ENCODE peak calls at places on chromosomes 6 and 20, in eight cellular contexts. K is SK-N-SH, B is HCT116, L is endothelial cell of umbilical vein, Y is HepG2, S is H1, Q is GM12878, J is K562. H is an unnamed sample.

GRCh38 chr6:77979204-77979603 is 326.4 kb downstream of the MEI4 start:
- DNase-seq in Y (no peak), Q (no peak), L (no peak), S (no peak), J (no peak), K (no peak), B (no peak), H (no peak)

GRCh38 chr6:150027806-150028565 is 2.7 kb upstream of the RAET1L start:
- DNase-seq in S (no peak), B (no peak), J (no peak), K (no peak), L (no peak), Y (no peak), Q (no peak), H (no peak)

GRCh38 chr6:34730006-34730405 is 27.3 kb upstream of the SNRPC start:
- DNase-seq in S (no peak), K (no peak), Q (no peak), L (no peak), J (no peak), Y (no peak), B (no peak), H (no peak)

GRCh38 chr6:79158856-79159516 is 75.5 kb downstream of the HMGN3 start:
- DNase-seq in S (no peak), B (no peak), Q (no peak), K (no peak), L (no peak), Y (peak), J (no peak), H (no peak)

GRCh38 chr6:149941583-149942460 is at the start of gene ULBP2:
- DNase-seq in Y (no peak), J (peak), L (peak), S (no peak), K (peak), Q (no peak), B (peak), H (peak)

GRCh38 chr6:134910596-134910935 is 39.3 kb downstream of the ALDH8A1 start:
- DNase-seq in L (no peak), B (no peak), Q (no peak), J (no peak), S (no peak), K (no peak), Y (no peak), H (no peak)

GRCh38 chr20:57092112-57092899 is 174.1 kb downstream of the BMP7 start:
- DNase-seq in K (peak), S (peak), Q (peak), B (peak), Y (peak), J (peak), L (peak), H (no peak)

GRCh38 chr6:10266061-10266460 is 148.8 kb downstream of the TFAP2A start:
- DNase-seq in Q (no peak), J (no peak), Y (no peak), S (no peak), L (no peak), K (no peak), B (no peak), H (no peak)

GRCh38 chr20:16415079-16415478 is 158.2 kb downstream of the KIF16B start:
- DNase-seq in B (no peak), Q (no peak), S (no peak), K (no peak), L (no peak), Y (no peak), J (no peak), H (no peak)

GRCh38 chr6:30885999-30886896 is 1.9 kb downstream of the DDR1 start:
- DNase-seq in S (peak), B (peak), Y (peak), L (no peak), K (peak), J (peak), Q (no peak), H (no peak)
- TF ChIP-seq POLR2AphosphoS5 in S (peak), B (peak), Y (no peak), L (no peak), K (peak), J (no peak), Q (no peak), H (peak)

GRCh38 chr6:5276596-5276995 is 15.3 kb downstream of the FARS2 start:
- DNase-seq in L (no peak), S (no peak), B (no peak), Q (no peak), Y (no peak), K (no peak), J (no peak), H (no peak)
- H3K9ac ChIP-seq in L (no peak), S (no peak), B (no peak), Q (no peak), Y (no peak), K (no peak), J (no peak), H (no peak)

GRCh38 chr6:32935551-32936246 is 5.1 kb downstream of the HLA-DMB start:
- DNase-seq in J (no peak), L (no peak), B (no peak), Y (no peak), Q (no peak), K (no peak), S (no peak), H (no peak)

GRCh38 chr6:32936247-32937152 is 4.3 kb downstream of the HLA-DMB start:
- DNase-seq in K (no peak), Y (no peak), B (no peak), Q (no peak), L (no peak), S (no peak), J (no peak), H (no peak)

GRCh38 chr6:32931211-32931610 is 9.6 kb downstream of the HLA-DMB start:
- DNase-seq in Q (no peak), J (no peak), K (no peak), Y (no peak), L (no peak), B (no peak), S (no peak), H (no peak)

GRCh38 chr6:32932132-32932868 is 8.5 kb downstream of the HLA-DMB start:
- DNase-seq in Q (no peak), S (no peak), J (no peak), B (no peak), L (no peak), K (no peak), Y (no peak), H (no peak)

DNA sequence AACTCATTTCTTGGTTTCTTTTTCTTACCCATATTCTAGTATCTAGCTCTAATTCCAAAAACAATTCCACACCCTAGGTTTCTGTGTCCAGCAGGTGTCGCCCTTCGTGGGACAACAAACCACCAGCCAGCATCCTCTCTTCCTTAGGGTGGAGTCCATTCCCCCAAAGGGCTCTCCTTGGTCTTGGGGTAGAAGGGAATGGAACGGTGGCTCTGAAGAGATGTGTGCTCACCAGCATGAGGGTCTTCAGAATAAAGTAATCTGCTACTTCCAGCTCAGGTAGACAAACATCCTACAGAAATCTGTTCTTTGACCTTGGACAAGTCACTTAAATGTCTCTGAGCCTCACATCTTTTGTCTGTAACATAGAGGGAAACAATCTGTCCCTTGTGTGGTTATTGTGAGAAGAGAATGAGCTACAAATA is 7.2 kb downstream of the HLA-DMB start:
- DNase-seq in L (peak), Q (peak), S (no peak), J (peak), Y (peak), B (peak), K (peak), H (no peak)
- TF ChIP-seq POLR2AphosphoS5 in L (no peak), Q (no peak), S (no peak), J (no peak), Y (no peak), B (no peak), K (no peak), H (no peak)

GRCh38 chr20:1861347-1861987 is 33.7 kb upstream of the SIRPA start:
- DNase-seq in K (no peak), J (no peak), S (no peak), L (peak), B (no peak), Y (no peak), Q (no peak), H (no peak)

GRCh38 chr20:1863296-1863695 is 31.9 kb upstream of the SIRPA start:
- DNase-seq in Y (no peak), K (no peak), S (no peak), B (no peak), L (no peak), Q (no peak), J (no peak), H (no peak)

GRCh38 chr20:1862665-1863059 is 32.5 kb upstream of the SIRPA start:
- DNase-seq in K (no peak), Y (no peak), J (no peak), S (no peak), Q (no peak), L (no peak), B (no peak), H (no peak)

GRCh38 chr20:1860446-1860845 is 34.8 kb upstream of the SIRPA start:
- DNase-seq in S (no peak), Q (no peak), Y (no peak), J (no peak), L (no peak), B (no peak), K (no peak), H (no peak)

GRCh38 chr20:1861996-1862664 is 33.1 kb upstream of the SIRPA start:
- DNase-seq in S (no peak), J (no peak), K (no peak), B (no peak), Y (no peak), L (no peak), Q (no peak), H (no peak)
- H3K9ac ChIP-seq in S (no peak), J (no peak), K (no peak), B (no peak), Y (no peak), L (no peak), Q (no peak), H (no peak)

DNA sequence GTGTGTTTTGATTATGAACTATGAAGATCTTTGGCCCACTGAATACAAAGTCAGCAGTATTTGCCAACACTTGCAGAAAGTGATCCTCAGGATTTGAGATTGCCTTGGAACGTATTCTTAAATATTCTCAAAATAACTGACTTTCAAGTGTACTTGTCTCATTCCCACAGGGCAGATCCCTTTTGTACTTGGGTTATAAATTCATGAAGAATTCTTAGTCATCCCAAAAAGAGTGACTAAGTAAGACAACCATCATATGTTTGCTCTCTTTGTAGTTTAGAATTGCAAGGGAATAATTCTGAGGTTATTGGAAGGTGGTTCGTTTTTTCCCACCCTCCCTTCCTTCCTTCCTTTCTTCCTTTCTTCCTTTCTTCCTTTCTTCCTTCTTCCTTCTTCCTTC is 677.9 kb downstream of the DOK5 start:
- DNase-seq in S (no peak), K (no peak), Q (no peak), J (no peak), Y (no peak), B (no peak), L (no peak), H (no peak)
- TF ChIP-seq POLR2AphosphoS5 in S (no peak), K (no peak), Q (no peak), J (no peak), Y (no peak), B (no peak), L (no peak), H (no peak)

GRCh38 chr6:47352966-47353365 is 43.3 kb upstream of the TNFRSF21 start:
- DNase-seq in K (no peak), S (no peak), J (no peak), Y (no peak), Q (no peak), B (no peak), L (no peak), H (no peak)

GRCh38 chr6:47358440-47359225 is 48.9 kb upstream of the TNFRSF21 start:
- DNase-seq in K (no peak), J (no peak), Y (no peak), B (no peak), S (no peak), Q (peak), L (no peak), H (no peak)

GRCh38 chr6:47357827-47358226 is 48.1 kb upstream of the TNFRSF21 start:
- DNase-seq in K (no peak), S (no peak), Q (peak), J (no peak), B (no peak), L (no peak), Y (no peak), H (no peak)

GRCh38 chr6:47353822-47354221 is 44.1 kb upstream of the TNFRSF21 start:
- DNase-seq in Y (no peak), Q (no peak), K (no peak), J (no peak), S (no peak), B (no peak), L (no peak), H (peak)

DNA sequence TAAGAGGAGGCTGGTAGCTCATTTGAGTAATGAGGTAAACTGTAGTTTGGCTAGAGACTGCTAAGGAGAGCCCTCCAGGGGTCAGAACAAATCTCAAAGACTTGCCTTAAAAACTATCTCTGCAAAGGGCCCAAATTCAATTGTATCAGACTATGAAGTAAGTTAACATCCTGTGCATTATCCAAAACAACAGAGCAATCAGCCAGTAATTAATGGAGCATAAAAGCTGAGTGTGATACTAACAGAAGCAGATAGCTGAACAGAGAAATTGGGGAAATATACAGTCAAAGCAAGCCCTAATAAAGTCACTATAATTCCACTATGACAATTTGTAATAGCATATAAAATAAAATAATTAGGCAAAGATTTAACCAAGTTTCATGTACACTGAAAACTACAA is 45.8 kb upstream of the TNFRSF21 start:
- DNase-seq in J (no peak), K (no peak), Y (no peak), S (no peak), Q (no peak), B (no peak), L (no peak), H (no peak)
- H3K9ac ChIP-seq in J (no peak), K (no peak), Y (no peak), S (no peak), Q (no peak), B (no peak), L (no peak), H (no peak)

GRCh38 chr6:159852877-159853276 is 37.9 kb upstream of the MAS1 start:
- DNase-seq in B (no peak), J (no peak), L (no peak), S (no peak), Q (no peak), K (no peak), Y (no peak), H (no peak)
- TF ChIP-seq POLR2AphosphoS5 in B (no peak), J (no peak), L (no peak), S (no peak), Q (no peak), K (no peak), Y (no peak), H (no peak)

GRCh38 chr6:3343089-3343901 is 84.5 kb downstream of the PSMG4 start:
- DNase-seq in Y (no peak), S (no peak), B (no peak), Q (no peak), L (no peak), J (no peak), K (no peak), H (no peak)

GRCh38 chr6:3341467-3341866 is 82.7 kb downstream of the PSMG4 start:
- DNase-seq in L (no peak), J (no peak), S (no peak), Q (no peak), B (no peak), K (no peak), Y (no peak), H (no peak)

GRCh38 chr6:3340358-3340798 is 81.6 kb downstream of the PSMG4 start:
- DNase-seq in S (no peak), K (no peak), B (no peak), J (no peak), Q (no peak), L (no peak), Y (no peak), H (no peak)

GRCh38 chr6:3337521-3338350 is 79.0 kb downstream of the PSMG4 start:
- DNase-seq in K (no peak), L (peak), S (no peak), Q (no peak), J (peak), Y (peak), B (no peak), H (no peak)

DNA sequence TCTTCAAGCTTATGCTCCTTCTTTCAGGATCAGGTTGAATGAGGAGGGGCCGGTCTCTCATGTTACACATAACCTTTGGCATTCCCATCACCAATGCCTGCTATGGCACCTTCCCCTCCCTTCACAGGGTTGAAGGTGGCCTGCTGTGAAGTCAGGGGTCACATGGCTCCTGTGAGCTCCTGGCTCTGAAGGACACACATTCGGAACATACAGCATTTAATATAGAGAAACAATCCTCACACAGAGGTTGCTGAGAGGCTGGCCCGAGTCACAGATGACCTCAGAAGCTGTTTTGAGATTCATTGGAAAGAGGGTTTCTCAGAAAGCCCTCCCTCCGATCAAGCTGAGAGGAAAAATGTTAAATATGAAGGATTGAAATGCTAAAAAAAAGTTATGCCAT is 82.1 kb downstream of the PSMG4 start:
- DNase-seq in J (no peak), B (no peak), Q (no peak), S (no peak), K (no peak), Y (peak), L (no peak), H (no peak)
- H3K9ac ChIP-seq in J (no peak), B (no peak), Q (no peak), S (no peak), K (no peak), Y (no peak), L (no peak), H (no peak)